ENCODE peak calls at places on chromosomes 12 and 14, in seven cellular contexts. B is HCT116, A is WTC11, T is HepG2, O is H1, G is K562, P is GM12878. M is an unnamed sample.
A peak's percentile ranks its signal among the peaks of the same experiment; 100 is the strongest.

GRCh38 chr12:21775130-21775920 is 819 bp upstream of the KCNJ8 start:
- DNase-seq in P (no peak), B (no peak), O (no peak), G (peak; percentile 51), A (no peak), T (no peak), M (no peak)

GRCh38 chr12:5003025-5003666 is 40.5 kb upstream of the KCNA5 start:
- DNase-seq in G (peak; percentile 30), B (peak; percentile 43), O (peak; percentile 85), T (peak; percentile 33), A (peak; percentile 84), P (no peak), M (peak; percentile 76)

GRCh38 chr12:49982246-49983229 is 9.8 kb downstream of the AQP6 start:
- DNase-seq in B (no peak), T (no peak), A (no peak), O (no peak), P (no peak), G (peak; percentile 45), M (no peak)

GRCh38 chr12:104219908-104220404 is 4.4 kb downstream of the TXNRD1 start:
- DNase-seq in P (no peak), T (peak; percentile 69), B (peak; percentile 97), A (no peak), O (peak; percentile 23), G (peak; percentile 60), M (peak; percentile 37)

GRCh38 chr12:4441355-4442330 is 4.0 kb downstream of the FGF6 start:
- DNase-seq in P (no peak), G (no peak), B (no peak), A (no peak), T (no peak), O (peak; percentile 55), M (no peak)

GRCh38 chr14:59768855-59769254 is 101.7 kb downstream of the RTN1 start:
- DNase-seq in B (no peak), T (no peak), O (no peak), G (no peak), P (no peak), A (no peak), M (no peak)

GRCh38 chr14:68216072-68216471 is 396.5 kb downstream of the RAD51B start:
- DNase-seq in A (no peak), B (no peak), T (no peak), O (no peak), G (no peak), P (no peak), M (no peak)

GRCh38 chr12:27696864-27697564 is 767 bp downstream of the REP15 start:
- DNase-seq in G (no peak), B (no peak), T (peak; percentile 77), P (no peak), A (no peak), O (no peak), M (no peak)

GRCh38 chr12:49904601-49905000 is 901 bp upstream of the FAIM2 start:
- DNase-seq in G (no peak), A (no peak), P (no peak), B (no peak), T (no peak), O (no peak), M (no peak)

GRCh38 chr12:58487280-58488141 is 432.8 kb downstream of the LRIG3 start:
- DNase-seq in P (no peak), A (no peak), O (no peak), B (no peak), G (no peak), T (no peak), M (no peak)

GRCh38 chr14:22296722-22297121 is 292.3 kb downstream of the DAD1 start:
- DNase-seq in P (no peak), A (no peak), G (no peak), O (no peak), T (peak; percentile 76), B (no peak), M (no peak)

GRCh38 chr12:68745904-68746571 is at the start of gene SLC35E3:
- DNase-seq in G (peak; percentile 97), A (peak; percentile 86), B (peak; percentile 68), P (peak; percentile 77), O (peak; percentile 92), T (peak; percentile 88), M (peak; percentile 98)

GRCh38 chr12:58159941-58160340 is 218.6 kb downstream of the ATP23 start:
- DNase-seq in T (no peak), G (no peak), O (no peak), A (no peak), B (no peak), P (no peak), M (no peak)

GRCh38 chr12:51269174-51270066 is 795 bp downstream of the SMAGP start:
- DNase-seq in B (no peak), P (no peak), G (peak; percentile 80), O (peak; percentile 87), T (peak; percentile 54), A (peak; percentile 84), M (peak; percentile 39)

GRCh38 chr12:75011120-75011519 is 198.5 kb downstream of the KCNC2 start:
- DNase-seq in A (no peak), G (no peak), O (no peak), B (no peak), T (no peak), P (no peak), M (peak; percentile 21)

GRCh38 chr12:120849765-120850164 is 54.4 kb downstream of the SPPL3 start:
- DNase-seq in B (no peak), P (no peak), G (no peak), O (no peak), T (peak; percentile 9), A (no peak), M (no peak)

GRCh38 chr12:20646239-20646827 is 48.8 kb upstream of the SLCO1C1 start:
- DNase-seq in B (peak; percentile 53), T (peak; percentile 58), O (no peak), P (no peak), A (no peak), G (peak; percentile 3), M (peak; percentile 38)

GRCh38 chr12:64077922-64078321 is 144.2 kb downstream of the KICS2 start:
- DNase-seq in O (no peak), A (no peak), B (no peak), T (peak; percentile 6), P (no peak), G (no peak), M (no peak)

GRCh38 chr12:15603461-15604085 is 185.6 kb downstream of the EPS8 start:
- DNase-seq in A (no peak), B (no peak), P (no peak), O (no peak), G (no peak), T (peak; percentile 13), M (no peak)

GRCh38 chr12:19105468-19105867 is 24.1 kb upstream of the PLEKHA5 start:
- DNase-seq in B (no peak), A (no peak), P (no peak), T (no peak), O (no peak), G (no peak), M (no peak)

GRCh38 chr12:101992091-101992490 is 69.7 kb downstream of the WASHC3 start:
- DNase-seq in B (no peak), A (no peak), P (no peak), G (no peak), T (no peak), O (no peak), M (no peak)

GRCh38 chr12:48969160-48969771 is 2.3 kb downstream of the WNT10B start:
- DNase-seq in G (no peak), A (no peak), P (no peak), O (peak; percentile 70), B (no peak), T (no peak), M (no peak)

GRCh38 chr12:114443607-114444421 is 37.9 kb upstream of the TBX5 start:
- DNase-seq in A (no peak), G (no peak), B (no peak), P (no peak), O (peak; percentile 64), T (no peak), M (no peak)

GRCh38 chr12:71440393-71441349 is 1.1 kb downstream of the LGR5 start:
- DNase-seq in T (peak; percentile 96), G (peak; percentile 25), A (peak; percentile 34), B (no peak), P (no peak), O (peak; percentile 65), M (no peak)

GRCh38 chr14:45649051-45649450 is 396.0 kb upstream of the MIS18BP1 start:
- DNase-seq in O (no peak), B (no peak), G (no peak), T (no peak), A (no peak), P (no peak), M (no peak)

DNA sequence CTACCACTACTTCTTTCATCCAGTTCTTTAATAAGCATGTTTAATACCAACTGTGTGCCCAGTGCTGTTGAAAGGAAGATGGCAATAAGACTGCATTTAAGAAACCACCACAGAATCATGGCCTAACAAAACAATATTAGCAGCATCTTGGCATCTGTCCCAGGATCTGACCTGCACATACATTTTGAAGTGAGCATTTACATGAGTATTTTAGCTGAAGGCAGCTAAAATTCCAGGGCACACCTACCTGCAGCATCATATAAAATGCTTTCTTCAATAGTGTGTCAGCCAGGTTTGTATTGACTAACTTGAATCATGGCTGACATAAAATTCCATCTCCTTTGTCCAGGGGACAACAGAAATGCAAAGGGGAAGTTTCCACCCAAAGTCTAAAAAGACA is 65.0 kb upstream of the ARHGAP5 start:
- DNase-seq in A (no peak), P (no peak), O (no peak), G (no peak), B (no peak), T (no peak), M (no peak)
- TF ChIP-seq SP1 in A (no peak), P (no peak), O (no peak), G (no peak), B (no peak), T (no peak), M (no peak)

DNA sequence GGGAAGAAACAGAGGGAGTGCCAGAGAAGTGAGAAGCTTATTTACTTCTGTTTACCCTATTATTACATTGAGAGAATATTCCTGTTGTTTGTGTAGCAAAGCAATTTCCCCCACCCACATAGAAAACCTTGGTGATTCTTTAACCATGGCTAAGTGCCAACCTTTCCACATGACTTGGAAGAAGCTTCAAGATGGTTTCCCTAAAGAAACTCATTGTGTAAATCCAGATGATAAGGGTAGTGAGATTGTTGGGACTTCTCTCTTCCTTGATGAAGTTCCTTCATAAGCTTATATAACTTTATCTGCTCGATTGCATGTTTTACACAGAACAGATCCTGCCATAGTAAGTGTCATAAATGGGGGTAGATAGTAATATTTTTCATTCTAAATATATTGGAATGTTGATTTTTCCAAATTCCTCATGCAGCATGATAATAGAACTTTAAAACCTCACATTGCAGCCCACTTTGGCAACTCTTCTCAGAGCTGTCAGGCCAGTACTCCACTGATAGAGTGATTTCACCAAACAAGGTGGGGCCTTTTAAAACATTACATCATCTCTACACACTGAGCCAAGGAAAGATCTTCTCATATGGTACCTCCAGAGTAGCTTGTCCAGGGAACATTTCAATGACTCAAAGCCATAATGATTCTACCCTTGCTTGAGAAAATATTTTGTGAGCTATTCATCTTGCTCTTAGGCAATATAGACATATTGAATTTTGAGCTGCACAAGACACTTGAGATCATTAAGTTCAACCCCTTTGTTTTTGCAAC is 47.8 kb upstream of the KIF21A start:
- DNase-seq in P (no peak), T (no peak), O (no peak), G (peak; percentile 14), B (no peak), A (no peak), M (no peak)
- TF ChIP-seq SP1 in P (no peak), T (no peak), O (no peak), G (no peak), B (no peak), A (no peak), M (no peak)

GRCh38 chr14:91381801-91382670 is 35.6 kb downstream of the CCDC88C start:
- DNase-seq in O (no peak), G (peak; percentile 66), P (no peak), B (no peak), A (no peak), T (no peak), M (no peak)
- TF ChIP-seq SP1 in O (no peak), G (no peak), P (no peak), B (no peak), A (no peak), T (no peak), M (no peak)

GRCh38 chr14:56378474-56378873 is 201.1 kb upstream of the TMEM260 start:
- DNase-seq in T (no peak), B (no peak), G (no peak), A (no peak), O (no peak), P (no peak), M (no peak)
- TF ChIP-seq SP1 in T (no peak), B (no peak), G (no peak), A (no peak), O (no peak), P (no peak), M (no peak)